ENCODE peak calls at places on chromosomes 6 and 20, in five cellular contexts. V, W, E, B and D are unnamed samples.

GRCh38 chr6:166351715-166352285 is 9.5 kb upstream of the SFT2D1 start:
- DNase-seq in V (no peak), E (peak), B (no peak), W (peak), D (peak)

GRCh38 chr20:10079964-10080363 is 45.2 kb downstream of the ANKEF1 start:
- DNase-seq in W (no peak), E (no peak), B (no peak), V (no peak), D (no peak)

GRCh38 chr20:8095648-8096572 is 36.2 kb upstream of the PLCB1 start:
- DNase-seq in E (no peak), B (no peak), V (no peak), W (no peak), D (no peak)

GRCh38 chr20:13492001-13492480 is 146.7 kb downstream of the TASP1 start:
- DNase-seq in E (no peak), W (no peak), V (no peak), B (no peak), D (no peak)

GRCh38 chr6:143759666-143760065 is 81.9 kb downstream of the PHACTR2 start:
- DNase-seq in W (no peak), E (no peak), B (no peak), V (no peak), D (no peak)

GRCh38 chr6:42981866-42982265 is 2.5 kb upstream of the PPP2R5D start:
- DNase-seq in V (no peak), E (no peak), B (peak), W (no peak), D (no peak)

GRCh38 chr6:73699656-73700055 is 3.7 kb downstream of the CD109 start:
- DNase-seq in V (no peak), E (no peak), B (no peak), W (no peak), D (no peak)

GRCh38 chr6:137872071-137872470 is 5.0 kb downstream of the TNFAIP3 start:
- DNase-seq in B (no peak), V (no peak), E (no peak), W (no peak), D (no peak)

GRCh38 chr6:119110601-119111548 is 32.4 kb upstream of the FAM184A start:
- DNase-seq in B (no peak), V (peak), E (peak), W (peak), D (peak)

GRCh38 chr6:98927534-98927933 is 20.2 kb downstream of the FBXL4 start:
- DNase-seq in B (no peak), E (no peak), V (no peak), W (no peak), D (no peak)

GRCh38 chr6:129700666-129701065 is 9.3 kb downstream of the ARHGAP18 start:
- DNase-seq in W (no peak), V (no peak), E (no peak), B (no peak), D (no peak)

GRCh38 chr6:31401403-31401802 is 2.0 kb upstream of the MICA start:
- DNase-seq in V (no peak), W (peak), B (peak), E (no peak), D (no peak)

GRCh38 chr6:109446541-109446940 is 6.0 kb downstream of the SMPD2 start:
- DNase-seq in V (no peak), W (no peak), B (no peak), E (no peak), D (no peak)

GRCh38 chr6:109446072-109446471 is 5.5 kb downstream of the SMPD2 start:
- DNase-seq in W (no peak), E (no peak), V (no peak), B (no peak), D (no peak)

GRCh38 chr6:109443425-109443950 is 3.0 kb downstream of the SMPD2 start:
- DNase-seq in W (no peak), V (no peak), E (no peak), B (no peak), D (no peak)

GRCh38 chr6:109447087-109447486 is 6.6 kb downstream of the SMPD2 start:
- DNase-seq in W (no peak), E (no peak), B (no peak), V (no peak), D (no peak)

DNA sequence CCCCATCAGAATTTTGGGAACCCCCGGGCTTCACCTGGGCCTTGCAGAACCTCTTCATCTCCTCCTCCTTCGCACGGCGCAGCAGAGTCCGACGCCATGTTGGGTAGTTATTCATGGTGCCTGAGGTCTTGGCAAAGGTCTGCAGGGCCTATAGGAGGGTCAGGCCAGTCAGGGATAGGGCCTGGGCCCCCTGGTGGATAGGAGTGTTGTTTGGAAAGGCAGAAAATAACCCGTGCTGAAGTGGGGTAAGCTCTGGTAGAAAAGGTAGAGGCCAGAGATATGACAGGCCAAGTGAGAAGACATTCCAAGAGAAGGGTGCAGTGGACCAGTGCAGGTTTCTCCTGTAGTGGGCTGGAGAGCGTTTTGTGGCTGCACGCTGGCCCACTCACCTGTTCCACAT is 4.9 kb downstream of the SMPD2 start:
- DNase-seq in B (no peak), V (no peak), W (no peak), E (no peak), D (no peak)
- TF ChIP-seq CTCF in B (no peak), V (peak), W (peak), E (no peak), D (no peak)

DNA sequence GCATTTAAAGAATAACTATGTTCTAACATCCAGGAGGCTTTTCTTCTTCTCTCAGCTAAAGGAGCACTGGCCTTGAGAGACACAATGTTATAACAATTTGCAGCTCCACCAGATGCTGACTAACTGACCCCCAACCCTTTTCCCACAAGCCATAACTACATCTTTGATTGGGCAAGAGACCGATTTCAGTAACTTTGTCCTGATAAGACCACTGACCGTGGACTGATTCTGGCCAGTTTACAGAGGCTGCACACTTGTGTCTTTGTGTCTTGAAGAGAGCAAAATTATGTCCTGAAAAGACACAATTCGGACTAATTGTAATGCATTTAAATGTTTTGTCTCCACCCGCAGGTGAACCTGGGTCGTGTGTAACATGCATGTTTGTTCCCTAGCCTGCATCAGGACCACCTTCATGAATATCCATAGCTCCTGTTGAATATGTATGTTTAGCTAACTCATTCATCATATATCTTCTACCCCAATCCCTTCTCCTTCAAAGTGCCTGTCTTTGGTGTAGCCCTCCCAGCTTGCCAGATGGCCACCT is 22.3 kb downstream of the ABRACL start:
- DNase-seq in E (no peak), W (no peak), B (no peak), V (no peak), D (no peak)
- TF ChIP-seq CTCF in E (peak), W (no peak), B (no peak), V (no peak), D (no peak)

GRCh38 chr20:49928411-49929141 is 7.6 kb upstream of the RNF114 start:
- DNase-seq in B (peak), V (peak), W (peak), E (peak), D (peak)
- TF ChIP-seq CTCF in B (peak), V (peak), W (peak), E (peak), D (peak)

GRCh38 chr6:70413114-70413828 is at the start of gene FAM135A:
- DNase-seq in V (peak), W (peak), B (peak), E (peak), D (peak)
- TF ChIP-seq CTCF in V (no peak), W (no peak), B (no peak), E (no peak), D (no peak)